ENCODE peak calls at places on chromosomes 4 and X, in ten cellular contexts. K is activated T-cell treated with anti-CD3 and anti-CD28 coated beads for 1 hour, J is H4, M is PC-3, W is GDM1, H is head of caudate nucleus, V is GM23338, Z is NCI-H1105, P is left ventricle myocardium inferior, S is NCI-H187 treated with DMSO at 0.1 percent for 48 hours. I is an unnamed sample.

GRCh38 chrX:41468647-41469323 is 21.6 kb downstream of the NYX start:
- DNase-seq in K (no peak), J (peak; percentile 25), M (peak; percentile 50), W (no peak), H (no peak), V (no peak), Z (no peak), P (no peak), S (peak; percentile 43), I (no peak)

GRCh38 chr4:71290074-71290473 is 48.7 kb upstream of the SLC4A4 start:
- DNase-seq in K (no peak), J (no peak), M (peak; percentile 57), W (no peak), H (no peak), V (no peak), Z (no peak), P (no peak), S (no peak), I (no peak)

GRCh38 chr4:54440394-54441223 is 211.5 kb downstream of the PDGFRA start:
- DNase-seq in K (no peak), J (peak; percentile 15), M (peak; percentile 66), W (no peak), H (peak; percentile 49), V (peak; percentile 66), Z (peak; percentile 10), P (no peak), S (no peak), I (peak; percentile 9)

GRCh38 chrX:115595049-115595448 is 34.1 kb downstream of the PLS3 start:
- DNase-seq in K (no peak), J (no peak), M (no peak), W (no peak), H (no peak), V (no peak), Z (no peak), P (no peak), S (no peak), I (no peak)

GRCh38 chrX:123570011-123570590 is 162.8 kb downstream of the THOC2 start:
- DNase-seq in K (no peak), J (no peak), M (peak; percentile 47), W (no peak), H (no peak), V (no peak), Z (no peak), P (no peak), S (no peak), I (no peak)

GRCh38 chr4:53128959-53129358 is 236.9 kb downstream of the SCFD2 start:
- DNase-seq in K (no peak), J (no peak), M (no peak), W (no peak), H (no peak), V (no peak), Z (peak; percentile 13), P (peak; percentile 48), S (no peak), I (no peak)

GRCh38 chr4:84877051-84877833 is 89.2 kb downstream of the WDFY3 start:
- DNase-seq in K (no peak), J (no peak), M (peak; percentile 30), W (no peak), H (no peak), V (no peak), Z (no peak), P (no peak), S (no peak), I (no peak)

GRCh38 chrX:121782544-121782943 is 735.1 kb downstream of the GLUD2 start:
- DNase-seq in K (no peak), J (no peak), M (no peak), W (no peak), H (no peak), V (no peak), Z (no peak), P (no peak), S (no peak), I (no peak)

GRCh38 chr4:8735236-8736082 is 136.2 kb downstream of the HMX1 start:
- DNase-seq in K (no peak), J (no peak), M (no peak), W (no peak), H (peak; percentile 38), V (no peak), Z (no peak), P (no peak), S (no peak), I (no peak)

GRCh38 chrX:78725257-78725656 is 22.3 kb upstream of the LPAR4 start:
- DNase-seq in K (no peak), J (no peak), M (no peak), W (no peak), H (no peak), V (no peak), Z (no peak), P (no peak), S (no peak), I (no peak)

GRCh38 chr4:12319765-12320164 is 891.1 kb upstream of the HS3ST1 start:
- DNase-seq in K (no peak), J (no peak), M (no peak), W (no peak), H (no peak), V (no peak), Z (no peak), P (no peak), S (no peak), I (no peak)

GRCh38 chr4:152860057-152860456 is 76.1 kb upstream of the FHDC1 start:
- DNase-seq in K (no peak), J (no peak), M (no peak), W (no peak), H (no peak), V (peak; percentile 70), Z (no peak), P (no peak), S (no peak), I (no peak)

GRCh38 chrX:103002576-103002975 is 61.4 kb downstream of the BEX1 start:
- DNase-seq in K (no peak), J (no peak), M (no peak), W (no peak), H (no peak), V (no peak), Z (no peak), P (no peak), S (no peak), I (no peak)

I was measured in OCI-LY7.